ENCODE peak calls at places on chromosome 13, in five cellular contexts. R is H1, J is K562, Y is sigmoid colon, K is transverse colon. G is an unnamed sample.

GRCh38 chr13:95281258-95281602 is 20.0 kb downstream of the ABCC4 start:
- DNase-seq in R (no peak), J (no peak), Y (no peak), K (no peak), G (no peak)

GRCh38 chr13:98535501-98536357 is 41.2 kb downstream of the STK24 start:
- DNase-seq in R (no peak), J (no peak), Y (peak; percentile 38), K (no peak), G (no peak)

GRCh38 chr13:114298866-114299265 is 15.4 kb upstream of the CHAMP1 start:
- DNase-seq in R (no peak), J (no peak), Y (no peak), K (no peak), G (no peak)

GRCh38 chr13:99140831-99141230 is 59.8 kb upstream of the UBAC2 start:
- DNase-seq in R (no peak), J (no peak), Y (no peak), K (no peak), G (no peak)

GRCh38 chr13:63636231-63636993 is 2220.8 kb upstream of the PCDH20 start:
- DNase-seq in R (no peak), J (no peak), Y (no peak), K (no peak), G (no peak)

GRCh38 chr13:23600534-23600933 is 30.3 kb downstream of the TNFRSF19 start:
- DNase-seq in R (no peak), J (no peak), Y (no peak), K (no peak), G (no peak)

GRCh38 chr13:20566424-20566916 is 487 bp upstream of the IFT88 start:
- DNase-seq in R (no peak), J (no peak), Y (peak; percentile 86), K (peak; percentile 75), G (peak; percentile 39)

GRCh38 chr13:59038824-59039223 is 1124.9 kb downstream of the DIAPH3 start:
- DNase-seq in R (no peak), J (no peak), Y (no peak), K (no peak), G (no peak)

GRCh38 chr13:114313061-114313860 is 1.0 kb upstream of the CHAMP1 start:
- DNase-seq in R (no peak), J (no peak), Y (no peak), K (peak; percentile 16), G (no peak)

GRCh38 chr13:97225533-97225932 is 3.4 kb downstream of the MBNL2 start:
- DNase-seq in R (no peak), J (no peak), Y (no peak), K (no peak), G (no peak)

GRCh38 chr13:52845766-52846566 is 2.5 kb downstream of the PCDH8 start:
- DNase-seq in R (peak; percentile 89), J (no peak), Y (no peak), K (peak; percentile 55), G (no peak)

GRCh38 chr13:75744127-75744526 is 108.0 kb downstream of the LMO7 start:
- DNase-seq in R (no peak), J (no peak), Y (no peak), K (no peak), G (no peak)

GRCh38 chr13:114128624-114129522 is 3.5 kb downstream of the RASA3 start:
- DNase-seq in R (no peak), J (peak; percentile 58), Y (peak; percentile 87), K (peak; percentile 79), G (no peak)

GRCh38 chr13:43057653-43058317 is 34.4 kb downstream of the DNAJC15 start:
- DNase-seq in R (no peak), J (no peak), Y (no peak), K (no peak), G (no peak)

GRCh38 chr13:100130092-100130491 is 41.2 kb downstream of the PCCA start:
- DNase-seq in R (no peak), J (no peak), Y (no peak), K (no peak), G (no peak)

GRCh38 chr13:102405499-102406079 is 3.7 kb upstream of the FGF14 start:
- DNase-seq in R (no peak), J (no peak), Y (no peak), K (no peak), G (no peak)

GRCh38 chr13:35860661-35861060 is 270.5 kb downstream of the DCLK1 start:
- DNase-seq in R (no peak), J (no peak), Y (no peak), K (no peak), G (no peak)

GRCh38 chr13:48222358-48223015 is 10.5 kb upstream of the ITM2B start:
- DNase-seq in R (no peak), J (no peak), Y (peak; percentile 73), K (peak; percentile 19), G (no peak)

GRCh38 chr13:47484564-47484963 is 516.5 kb downstream of the SUCLA2 start:
- DNase-seq in R (no peak), J (no peak), Y (no peak), K (no peak), G (no peak)

GRCh38 chr13:19597523-19597922 is 35.9 kb upstream of the MPHOSPH8 start:
- DNase-seq in R (no peak), J (no peak), Y (no peak), K (no peak), G (no peak)

GRCh38 chr13:107788464-107789165 is 426.7 kb downstream of the LIG4 start:
- DNase-seq in R (no peak), J (no peak), Y (no peak), K (no peak), G (no peak)

GRCh38 chr13:107202371-107203023 is 634.6 kb upstream of the ARGLU1 start:
- DNase-seq in R (no peak), J (no peak), Y (no peak), K (no peak), G (no peak)

GRCh38 chr13:48000559-48001126 is 430 bp downstream of the SUCLA2 start:
- DNase-seq in R (no peak), J (no peak), Y (peak; percentile 66), K (peak; percentile 26), G (peak; percentile 5)

GRCh38 chr13:57624565-57625435 is 6.7 kb upstream of the PCDH17 start:
- DNase-seq in R (no peak), J (peak; percentile 18), Y (no peak), K (peak; percentile 8), G (no peak)

GRCh38 chr13:33184530-33184929 is 101.0 kb downstream of the STARD13 start:
- DNase-seq in R (no peak), J (no peak), Y (no peak), K (no peak), G (no peak)

GRCh38 chr13:40178130-40178529 is 488.3 kb downstream of the FOXO1 start:
- DNase-seq in R (no peak), J (no peak), Y (no peak), K (no peak), G (no peak)

DNA sequence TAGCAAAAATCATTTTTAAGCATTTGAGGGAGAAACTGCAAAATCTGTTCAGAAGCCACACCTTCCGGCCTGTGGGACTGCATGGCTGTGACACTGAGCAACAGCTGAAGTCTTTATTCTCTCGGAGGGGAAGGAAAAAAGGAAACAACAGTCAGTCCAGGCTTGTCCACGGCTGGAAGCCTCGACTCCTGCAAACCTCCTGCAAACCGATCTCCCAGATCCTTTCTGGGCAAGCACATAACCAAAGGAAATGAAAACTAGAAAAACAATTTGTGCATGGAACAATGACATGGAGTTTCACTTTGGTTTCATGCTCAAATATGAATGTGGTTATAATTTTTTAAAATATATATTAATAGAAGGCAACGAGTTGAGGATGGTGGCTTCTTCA is 1.0 kb downstream of the COL4A1 start:
- DNase-seq in R (no peak), J (no peak), Y (peak; percentile 68), K (no peak), G (no peak)
- TF ChIP-seq POLR2A in R (no peak), J (no peak), Y (no peak), K (no peak), G (no peak)

DNA sequence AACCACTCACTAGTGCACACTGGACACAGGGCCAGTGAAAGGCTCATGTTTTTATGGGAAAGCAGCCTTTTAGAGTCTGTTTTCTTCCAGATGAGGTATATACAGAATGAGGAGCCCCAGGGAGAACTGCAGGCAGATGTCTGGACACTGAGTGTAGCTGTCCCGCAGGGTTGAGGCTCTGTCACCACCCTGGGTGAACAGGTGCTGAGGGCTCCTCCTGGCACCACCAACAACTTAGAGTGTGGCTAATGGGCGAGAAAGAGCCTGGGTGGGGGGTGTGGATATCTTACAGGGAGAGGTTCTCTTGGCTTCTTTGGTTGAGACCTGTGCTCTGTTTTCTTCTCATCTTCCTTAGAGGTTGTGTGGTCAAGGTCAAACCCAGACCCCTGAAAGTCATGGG is 202.1 kb upstream of the GPR12 start:
- DNase-seq in R (no peak), J (no peak), Y (no peak), K (no peak), G (no peak)
- H3K27ac ChIP-seq in R (no peak overlapping the region), J (no peak overlapping the region), Y (no peak overlapping the region), K (peak overlapping the region; percentile 84), G (no peak overlapping the region)

GRCh38 chr13:112690242-112690943 is 555 bp downstream of the ATP11A start:
- DNase-seq in R (no peak), J (no peak), Y (no peak), K (peak; percentile 38), G (peak; percentile 18)

GRCh38 chr13:112688560-112689497 is 1.0 kb upstream of the ATP11A start:
- DNase-seq in R (peak; percentile 65), J (no peak), Y (no peak), K (peak; percentile 29), G (no peak)

GRCh38 chr13:112692104-112692503 is 2.3 kb downstream of the ATP11A start:
- DNase-seq in R (no peak), J (no peak), Y (no peak), K (no peak), G (no peak)

GRCh38 chr13:112687836-112688559 is 1.8 kb upstream of the ATP11A start:
- DNase-seq in R (no peak), J (no peak), Y (no peak), K (no peak), G (no peak)

GRCh38 chr13:112689498-112690241 is at the start of gene ATP11A:
- DNase-seq in R (peak; percentile 84), J (peak; percentile 94), Y (peak; percentile 97), K (peak; percentile 91), G (peak; percentile 87)
- TF ChIP-seq POLR2AphosphoS5 in R (no peak), J (no peak), Y (peak; percentile 87), K (peak; percentile 88), G (peak; percentile 48)

DNA sequence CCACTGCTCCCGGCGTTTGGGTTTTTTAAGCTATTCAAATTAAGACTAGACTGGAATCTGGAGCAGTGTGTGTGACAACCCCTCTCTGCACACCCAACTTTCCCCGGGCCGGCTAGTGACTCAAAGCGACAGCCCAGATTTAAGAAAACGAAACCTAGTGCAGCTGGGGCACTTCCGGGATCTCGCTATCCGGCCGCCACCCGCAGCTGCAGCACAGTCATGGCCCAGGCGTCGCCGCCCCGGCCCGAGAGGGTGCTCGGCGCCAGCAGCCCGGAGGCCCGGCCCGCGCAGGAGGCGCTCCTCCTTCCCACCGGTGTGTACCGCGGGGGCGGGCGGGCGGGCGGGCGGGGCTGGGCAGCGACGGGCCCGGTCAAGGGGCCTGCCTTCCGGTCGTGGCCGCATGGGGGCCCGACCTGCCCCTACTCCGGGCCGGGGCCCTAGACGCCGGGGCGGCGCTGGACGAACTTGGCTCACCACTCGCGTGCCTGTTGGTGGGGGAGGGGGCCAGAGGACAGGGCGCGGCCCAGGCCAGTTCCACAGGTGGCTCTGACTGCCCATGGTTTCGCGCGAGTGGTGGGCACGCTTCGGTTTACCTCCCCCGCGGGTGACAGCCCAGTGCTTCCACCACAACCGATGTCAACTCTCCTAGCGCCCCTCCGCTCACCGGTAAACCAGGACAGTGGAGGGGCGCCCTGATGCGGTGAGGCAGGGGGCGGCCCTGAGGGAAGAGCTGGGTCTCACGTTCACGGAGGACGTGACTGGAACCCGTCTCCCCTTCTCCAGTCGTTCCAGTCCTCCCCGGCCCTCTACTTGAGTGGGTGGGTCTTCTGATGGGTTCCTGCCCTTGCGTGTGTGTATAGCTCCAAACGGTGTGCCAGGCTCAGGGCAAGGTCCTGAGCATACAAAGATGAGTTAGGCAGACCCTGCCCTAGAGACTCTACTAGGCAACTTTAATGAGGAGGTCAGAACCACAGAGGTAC is at the start of gene PHF11:
- DNase-seq in R (peak; percentile 83), J (peak; percentile 83), Y (peak; percentile 89), K (peak; percentile 87), G (peak; percentile 77)
- TF ChIP-seq POLR2A in R (peak; percentile 70), J (peak; percentile 58), Y (peak; percentile 36), K (peak; percentile 74), G (peak; percentile 46)